ENCODE peak calls at places on chromosomes 1 and 21, in five cellular contexts. Y, G, S, P and R are unnamed samples.

GRCh38 chr1:69388044-69388443 is 179.7 kb upstream of the LRRC7 start:
- DNase-seq in G (no peak), P (no peak), S (no peak), Y (no peak), R (no peak)

GRCh38 chr1:10803971-10804820 is 7.8 kb upstream of the CASZ1 start:
- DNase-seq in G (no peak), Y (no peak), S (no peak), P (peak; percentile 85), R (no peak)

GRCh38 chr1:219358080-219358479 is 184.4 kb downstream of the LYPLAL1 start:
- DNase-seq in S (no peak), P (no peak), Y (no peak), G (no peak), R (no peak)

GRCh38 chr1:235113183-235113917 is 15.3 kb downstream of the TOMM20 start:
- DNase-seq in P (no peak), S (no peak), Y (peak; percentile 60), G (no peak), R (no peak)

GRCh38 chr1:3687509-3687908 is 35.2 kb downstream of the TP73 start:
- DNase-seq in G (no peak), S (no peak), P (no peak), Y (no peak), R (no peak)

GRCh38 chr1:5099558-5099957 is 445.1 kb downstream of the AJAP1 start:
- DNase-seq in G (no peak), Y (no peak), P (no peak), S (no peak), R (no peak)

GRCh38 chr21:16770279-16770678 is 742.6 kb upstream of the CXADR start:
- DNase-seq in S (no peak), G (no peak), P (no peak), Y (no peak), R (no peak)

GRCh38 chr1:98315309-98315708 is 346.2 kb upstream of the SNX7 start:
- DNase-seq in S (no peak), G (no peak), P (no peak), Y (no peak), R (no peak)

GRCh38 chr1:232300461-232300860 is 329.5 kb downstream of the SIPA1L2 start:
- DNase-seq in Y (no peak), S (no peak), G (no peak), P (no peak), R (no peak)

GRCh38 chr1:155591770-155592169 is 18.2 kb upstream of the MSTO1 start:
- DNase-seq in G (peak; percentile 70), Y (peak; percentile 74), P (no peak), S (no peak), R (peak; percentile 14)

GRCh38 chr1:8497196-8497878 is 179.4 kb downstream of the SLC45A1 start:
- DNase-seq in S (no peak), Y (no peak), P (no peak), G (no peak), R (no peak)

GRCh38 chr1:143666851-143667250 is 304.9 kb downstream of the FAM72C start:
- DNase-seq in S (no peak), P (no peak), Y (no peak), G (no peak), R (no peak)

GRCh38 chr1:185342672-185343259 is 25.7 kb upstream of the IVNS1ABP start:
- DNase-seq in P (no peak), S (no peak), G (no peak), Y (no peak), R (no peak)

GRCh38 chr1:170307426-170307825 is 161.7 kb downstream of the NTMT2 start:
- DNase-seq in S (no peak), P (no peak), Y (no peak), G (no peak), R (no peak)

GRCh38 chr1:225467193-225468020 is 39.6 kb upstream of the LBR start:
- DNase-seq in P (peak; percentile 63), G (no peak), S (peak; percentile 87), Y (peak; percentile 78), R (no peak)
- TF ChIP-seq POLR2A in P (no peak), G (no peak), S (peak; percentile 43), Y (peak; percentile 88), R (no peak)

GRCh38 chr1:117059678-117060440 is at the start of gene TTF2:
- DNase-seq in P (peak; percentile 93), G (peak; percentile 99), Y (peak; percentile 99), S (peak; percentile 90), R (peak; percentile 83)
- TF ChIP-seq POLR2A in P (no peak), G (peak; percentile 62), Y (peak; percentile 88), S (peak; percentile 13), R (peak; percentile 17)

GRCh38 chr1:60893111-60893510 is 189.2 kb upstream of the NFIA start:
- DNase-seq in Y (no peak), S (no peak), P (no peak), G (no peak), R (no peak)

GRCh38 chr1:60898413-60898812 is 183.9 kb upstream of the NFIA start:
- DNase-seq in S (no peak), Y (no peak), P (no peak), G (no peak), R (no peak)

GRCh38 chr1:60894121-60894520 is 188.2 kb upstream of the NFIA start:
- DNase-seq in P (no peak), G (no peak), Y (no peak), S (no peak), R (no peak)

GRCh38 chr1:60897003-60897402 is 185.4 kb upstream of the NFIA start:
- DNase-seq in G (no peak), Y (no peak), P (no peak), S (peak; percentile 68), R (no peak)

DNA sequence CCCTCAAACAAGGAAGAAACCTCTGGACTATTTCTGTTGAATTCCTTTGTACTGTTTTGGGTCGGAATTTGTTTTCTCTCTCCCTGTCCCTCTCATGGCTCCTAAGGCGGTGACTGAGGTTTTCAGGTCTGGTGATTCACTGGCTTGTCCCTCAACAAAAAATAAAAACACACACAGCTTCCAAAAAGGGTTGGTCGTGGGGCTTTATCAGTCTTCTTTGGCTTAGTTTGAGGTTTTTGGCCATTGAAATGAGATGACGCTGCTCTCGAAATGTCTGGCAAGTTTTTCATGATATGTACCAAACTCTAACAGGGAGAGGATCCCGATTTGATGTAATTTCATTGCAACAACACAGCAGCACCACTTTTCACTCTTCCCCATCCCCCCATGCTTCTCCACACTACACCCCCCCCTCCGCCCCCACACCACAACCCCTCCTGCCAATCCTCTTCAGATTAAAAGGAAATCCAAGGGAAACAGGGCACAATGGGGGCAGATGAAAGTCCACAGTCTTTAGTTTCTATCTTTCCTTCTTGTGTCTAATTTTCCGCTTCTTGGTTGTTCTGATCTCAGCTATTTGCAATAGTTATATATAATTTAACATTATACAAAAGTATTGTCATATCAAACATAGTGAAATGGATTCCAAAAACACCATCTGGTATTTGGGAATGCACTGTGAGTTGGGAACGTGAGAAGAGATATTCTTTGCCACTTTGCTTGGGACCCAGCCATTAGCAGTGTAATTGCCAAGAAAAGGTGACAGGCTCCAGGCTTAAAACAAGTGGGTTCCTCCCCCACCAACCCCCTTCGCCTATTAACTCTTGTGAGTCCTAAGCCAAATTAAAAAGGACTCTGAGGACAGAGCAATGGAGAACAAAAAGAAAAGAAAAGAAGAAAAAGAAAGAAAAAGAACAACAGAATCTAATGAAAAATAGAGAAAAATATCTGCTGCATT is 186.9 kb upstream of the NFIA start:
- DNase-seq in S (no peak), G (no peak), P (no peak), Y (no peak), R (no peak)
- TF ChIP-seq POLR2A in S (no peak), G (no peak), P (no peak), Y (no peak), R (no peak)

GRCh38 chr1:17596186-17596585 is 56.7 kb downstream of the ARHGEF10L start:
- DNase-seq in P (no peak), S (no peak), Y (no peak), G (no peak), R (no peak)

GRCh38 chr1:17591814-17592430 is 52.4 kb downstream of the ARHGEF10L start:
- DNase-seq in Y (no peak), P (no peak), G (no peak), S (no peak), R (no peak)

GRCh38 chr1:17595602-17595925 is 56.1 kb downstream of the ARHGEF10L start:
- DNase-seq in Y (no peak), G (no peak), S (no peak), P (no peak), R (no peak)

GRCh38 chr1:17594690-17595601 is 55.4 kb downstream of the ARHGEF10L start:
- DNase-seq in Y (no peak), G (no peak), P (no peak), S (no peak), R (no peak)

DNA sequence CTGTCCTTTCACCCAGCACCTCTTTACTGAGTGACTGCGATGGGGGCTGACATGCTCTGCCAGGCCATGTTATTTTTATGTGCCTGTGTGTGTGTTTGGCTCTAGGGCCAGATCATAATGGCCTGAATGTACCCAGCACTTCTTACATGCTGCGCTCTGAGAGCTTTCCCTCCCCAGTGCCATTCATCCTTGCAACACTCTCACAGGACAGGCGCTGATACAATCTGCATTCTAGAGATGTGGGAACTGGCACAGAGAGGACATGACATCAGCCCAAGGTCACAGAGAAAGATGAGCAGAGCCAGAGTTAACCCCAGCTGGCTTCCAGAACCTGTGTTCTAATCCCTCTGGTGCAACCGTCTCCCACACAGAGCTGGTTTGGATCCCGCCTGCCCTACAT is 54.5 kb downstream of the ARHGEF10L start:
- DNase-seq in G (no peak), Y (no peak), P (no peak), S (no peak), R (no peak)
- TF ChIP-seq POLR2A in G (no peak), Y (no peak), P (no peak), S (no peak), R (no peak)

GRCh38 chr1:230905733-230906132 is 37.4 kb upstream of the C1orf198 start:
- DNase-seq in G (no peak), Y (no peak), P (no peak), S (no peak), R (no peak)
- TF ChIP-seq POLR2A in G (no peak), Y (no peak), P (no peak), S (no peak), R (no peak)

DNA sequence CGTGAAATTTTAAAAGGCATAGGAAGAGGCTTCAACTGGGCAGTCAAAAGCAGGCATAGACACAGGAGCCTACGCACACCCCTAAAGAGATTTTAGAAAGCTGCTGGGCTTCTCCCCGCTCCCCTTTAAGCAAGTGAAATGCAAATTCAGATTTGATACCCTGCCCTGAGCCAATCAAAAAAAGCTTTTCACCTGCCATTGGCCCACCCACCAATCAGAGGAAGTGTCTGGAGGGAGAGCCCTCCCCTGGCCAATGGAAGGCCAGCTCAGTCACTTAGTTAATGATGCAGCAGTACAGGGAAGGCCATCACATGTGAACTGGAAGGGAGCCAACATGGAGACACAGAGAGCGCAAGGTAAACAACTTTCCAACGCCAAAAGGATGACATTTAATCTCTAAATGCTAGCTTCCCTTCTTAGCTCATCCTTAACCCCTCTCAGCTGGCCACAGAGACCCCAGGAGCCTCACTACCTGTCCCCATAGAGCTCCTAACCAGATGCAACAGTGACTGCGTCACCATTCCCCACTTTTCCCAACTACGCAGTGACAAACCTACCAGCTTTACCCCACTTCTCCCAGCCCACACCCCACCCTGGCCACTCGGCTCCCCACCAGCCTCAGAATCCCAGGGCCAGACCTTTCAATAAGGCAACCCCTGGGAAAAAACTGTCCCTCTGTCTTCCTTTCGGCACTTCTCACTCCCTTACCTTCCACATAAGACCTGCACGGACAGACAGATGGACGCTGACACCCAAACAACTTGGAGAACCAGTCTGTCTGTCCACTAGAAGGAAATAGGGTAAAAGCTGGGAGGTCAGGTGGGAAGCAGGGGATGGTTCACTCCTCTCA is 71.0 kb downstream of the CD46 start:
- DNase-seq in P (peak; percentile 92), G (no peak), S (peak; percentile 79), Y (peak; percentile 73), R (peak; percentile 48)
- TF ChIP-seq POLR2A in P (peak; percentile 54), G (no peak), S (peak; percentile 68), Y (peak; percentile 80), R (no peak)